ENCODE peak calls at places on chromosomes 2 and 18, in eight cellular contexts. K, N, C, R, M, S, Q and L are unnamed samples.
A peak's percentile ranks its signal among the peaks of the same experiment; 100 is the strongest.

GRCh38 chr2:67876176-67876575 is 186.6 kb downstream of the C1D start:
- DNase-seq in K (no peak), N (no peak), C (no peak), R (no peak), M (no peak), S (no peak), Q (no peak), L (no peak)

GRCh38 chr2:157840568-157841156 is 35.5 kb downstream of the ACVR1 start:
- DNase-seq in K (peak; percentile 37), N (no peak), C (no peak), R (no peak), M (no peak), S (peak; percentile 83), Q (peak; percentile 26), L (no peak)

GRCh38 chr18:74459877-74460276 is 2.8 kb upstream of the DIPK1C start:
- DNase-seq in K (no peak), N (peak; percentile 16), C (no peak), R (no peak), M (no peak), S (no peak), Q (no peak), L (no peak)

GRCh38 chr2:73970850-73971471 is 13.7 kb upstream of the TET3 start:
- DNase-seq in K (peak; percentile 75), N (no peak), C (no peak), R (no peak), M (peak; percentile 82), S (peak; percentile 70), Q (peak; percentile 36), L (peak; percentile 38)

GRCh38 chr18:47899107-47899840 is 31.2 kb downstream of the SMAD2 start:
- DNase-seq in K (no peak), N (peak; percentile 40), C (no peak), R (no peak), M (no peak), S (no peak), Q (no peak), L (no peak)

GRCh38 chr2:27689424-27689823 is 25.7 kb downstream of the SLC4A1AP start:
- DNase-seq in K (no peak), N (no peak), C (no peak), R (no peak), M (no peak), S (no peak), Q (no peak), L (no peak)

GRCh38 chr2:73156539-73157124 is 43.9 kb upstream of the RAB11FIP5 start:
- DNase-seq in K (peak; percentile 39), N (peak; percentile 69), C (peak; percentile 77), R (peak; percentile 90), M (peak; percentile 56), S (peak; percentile 74), Q (peak; percentile 64), L (peak; percentile 62)

GRCh38 chr2:215269397-215270117 is 42.3 kb upstream of the ATIC start:
- DNase-seq in K (peak; percentile 56), N (peak; percentile 82), C (peak; percentile 37), R (no peak), M (peak; percentile 65), S (no peak), Q (peak; percentile 88), L (peak; percentile 60)

GRCh38 chr2:162677476-162677875 is 161.1 kb downstream of the KCNH7 start:
- DNase-seq in K (no peak), N (no peak), C (no peak), R (no peak), M (no peak), S (no peak), Q (no peak), L (no peak)

GRCh38 chr2:43092520-43093179 is 133.8 kb downstream of the ZFP36L2 start:
- DNase-seq in K (no peak), N (no peak), C (no peak), R (no peak), M (no peak), S (no peak), Q (no peak), L (no peak)

GRCh38 chr18:79861687-79862086 is 63.9 kb downstream of the KCNG2 start:
- DNase-seq in K (no peak), N (no peak), C (no peak), R (no peak), M (no peak), S (no peak), Q (no peak), L (no peak)

GRCh38 chr2:178997477-178997876 is 52.5 kb downstream of the CCDC141 start:
- DNase-seq in K (no peak), N (no peak), C (no peak), R (no peak), M (no peak), S (no peak), Q (no peak), L (peak; percentile 24)

GRCh38 chr2:114076961-114077360 is 187.1 kb downstream of the ACTR3 start:
- DNase-seq in K (no peak), N (no peak), C (no peak), R (no peak), M (no peak), S (no peak), Q (no peak), L (no peak)

GRCh38 chr2:222448806-222449205 is 24.5 kb downstream of the SGPP2 start:
- DNase-seq in K (peak; percentile 53), N (no peak), C (no peak), R (no peak), M (peak; percentile 15), S (no peak), Q (peak; percentile 99), L (peak; percentile 99)

GRCh38 chr2:47034973-47035609 is 119.5 kb upstream of the MCFD2 start:
- DNase-seq in K (peak; percentile 72), N (no peak), C (no peak), R (no peak), M (peak; percentile 46), S (peak; percentile 55), Q (no peak), L (no peak)

GRCh38 chr18:31652875-31653274 is 31.5 kb downstream of the B4GALT6 start:
- DNase-seq in K (no peak), N (no peak), C (no peak), R (no peak), M (no peak), S (no peak), Q (no peak), L (no peak)

GRCh38 chr18:61531182-61531581 is 198.0 kb downstream of the CDH20 start:
- DNase-seq in K (no peak), N (no peak), C (no peak), R (no peak), M (no peak), S (no peak), Q (peak; percentile 18), L (no peak)

GRCh38 chr2:170270278-170270864 is 92.4 kb downstream of the MYO3B start:
- DNase-seq in K (no peak), N (no peak), C (no peak), R (no peak), M (no peak), S (no peak), Q (no peak), L (no peak)

GRCh38 chr2:132416080-132416911 is at the start of gene GPR39:
- DNase-seq in K (peak; percentile 94), N (peak; percentile 97), C (no peak), R (no peak), M (peak; percentile 94), S (peak; percentile 91), Q (peak; percentile 96), L (peak; percentile 92)

GRCh38 chr2:20425371-20425881 is 21.4 kb upstream of the RHOB start:
- DNase-seq in K (no peak), N (no peak), C (no peak), R (no peak), M (peak; percentile 7), S (no peak), Q (peak; percentile 62), L (no peak)
- H3K27ac ChIP-seq in K (peak overlapping the region; percentile 69), N (no peak overlapping the region), C (no peak overlapping the region), R (peak overlapping the region; percentile 85), M (peak overlapping the region; percentile 75), S (peak overlapping the region; percentile 54), Q (peak overlapping the region; percentile 68), L (no peak overlapping the region)

GRCh38 chr2:121253021-121253673 is 31.9 kb downstream of the TFCP2L1 start:
- DNase-seq in K (no peak), N (no peak), C (no peak), R (no peak), M (no peak), S (no peak), Q (no peak), L (no peak)
- H3K4me1 ChIP-seq in K (no peaks in the 10 kb centered on the region), N (no peaks in the 10 kb centered on the region), C (peaks cover 4% of the 10 kb centered on the region), R (no peaks in the 10 kb centered on the region), M (peaks cover 32% of the 10 kb centered on the region), S (no peaks in the 10 kb centered on the region), Q (no peaks in the 10 kb centered on the region), L (peaks cover 5% of the 10 kb centered on the region)

GRCh38 chr2:200650195-200650594 is 64.4 kb downstream of the AOX1 start:
- DNase-seq in K (no peak), N (no peak), C (no peak), R (peak; percentile 87), M (no peak), S (no peak), Q (no peak), L (no peak)
- H3K27ac ChIP-seq in K (no peak overlapping the region), N (no peak overlapping the region), C (no peak overlapping the region), R (no peak overlapping the region), M (no peak overlapping the region), S (no peak overlapping the region), Q (no peak overlapping the region), L (no peak overlapping the region)

GRCh38 chr2:86039178-86039962 is 66.3 kb downstream of the POLR1A start:
- DNase-seq in K (no peak), N (no peak), C (no peak), R (no peak), M (no peak), S (no peak), Q (no peak), L (no peak)

GRCh38 chr2:86037141-86037794 is 68.4 kb downstream of the POLR1A start:
- DNase-seq in K (peak; percentile 83), N (no peak), C (no peak), R (no peak), M (peak; percentile 49), S (no peak), Q (peak; percentile 93), L (no peak)

GRCh38 chr2:86039963-86040655 is 65.6 kb downstream of the POLR1A start:
- DNase-seq in K (no peak), N (no peak), C (no peak), R (no peak), M (no peak), S (no peak), Q (no peak), L (no peak)

GRCh38 chr2:86037795-86038192 is 67.9 kb downstream of the POLR1A start:
- DNase-seq in K (no peak), N (no peak), C (no peak), R (no peak), M (no peak), S (no peak), Q (no peak), L (no peak)

DNA sequence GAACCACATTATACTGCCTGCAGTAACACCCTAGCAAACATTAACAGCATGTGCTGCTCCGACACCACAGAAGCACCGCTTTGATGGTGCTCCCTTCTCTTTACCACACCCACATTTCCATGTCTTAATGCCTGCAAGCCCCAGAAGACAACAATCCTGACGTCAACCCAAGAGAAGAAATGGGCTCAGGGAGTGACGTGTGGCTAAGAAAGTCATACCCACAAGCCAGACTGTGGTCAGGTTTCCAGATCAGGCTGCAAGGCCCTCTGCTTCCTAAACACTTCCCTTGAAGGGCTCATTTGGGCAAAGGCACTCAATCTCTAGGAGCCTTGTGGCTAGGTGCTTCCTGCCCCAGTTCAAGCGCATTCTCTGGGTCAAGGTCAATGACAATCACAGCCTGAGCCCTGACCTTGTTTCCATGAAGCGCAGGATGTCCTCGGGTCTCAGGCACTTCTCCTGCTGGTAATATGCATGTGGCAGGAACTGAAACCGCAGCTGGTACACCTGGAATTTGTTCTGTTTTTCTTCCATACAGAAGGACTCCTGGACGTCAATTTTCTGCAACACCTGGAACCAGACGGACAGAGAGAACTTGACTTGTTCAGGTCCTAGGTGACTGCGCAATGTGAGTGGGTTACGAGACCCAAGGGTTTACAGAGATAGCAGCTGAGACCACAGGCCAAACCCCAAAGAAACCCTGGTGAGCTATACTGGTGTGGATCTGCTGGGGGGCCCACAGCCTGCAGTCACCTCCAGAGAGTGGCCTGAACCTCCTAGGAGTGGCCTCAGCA is 67.2 kb downstream of the POLR1A start:
- DNase-seq in K (no peak), N (no peak), C (no peak), R (no peak), M (peak; percentile 54), S (no peak), Q (peak; percentile 45), L (no peak)
- H3K4me1 ChIP-seq in K (peaks cover 12% of the 10 kb centered on the region), N (peaks cover 15% of the 10 kb centered on the region), C (no peaks in the 10 kb centered on the region), R (peaks cover 48% of the 10 kb centered on the region), M (peaks cover 26% of the 10 kb centered on the region), S (no peaks in the 10 kb centered on the region), Q (peaks cover 32% of the 10 kb centered on the region), L (peaks cover 42% of the 10 kb centered on the region)